ENCODE peak calls at places on chromosomes 3 and 15, in four cellular contexts. B, T, F and C are unnamed samples.

GRCh38 chr15:59918994-59919951 is 84.8 kb upstream of the FOXB1 start:
- DNase-seq in B (peak; percentile 57), T (no peak), F (no peak), C (no peak)

GRCh38 chr3:166013073-166013679 is 176.0 kb upstream of the BCHE start:
- DNase-seq in B (no peak), T (peak; percentile 8), F (no peak), C (peak; percentile 23)

GRCh38 chr3:44509393-44509921 is 32.0 kb upstream of the ZNF445 start:
- DNase-seq in B (no peak), T (peak; percentile 36), F (no peak), C (no peak)

GRCh38 chr3:149005424-149005823 is 14.1 kb downstream of the GYG1 start:
- DNase-seq in B (no peak), T (no peak), F (no peak), C (no peak)

GRCh38 chr15:86541540-86541939 is 461.9 kb downstream of the AGBL1 start:
- DNase-seq in B (no peak), T (no peak), F (no peak), C (no peak)

GRCh38 chr3:46710671-46711295 is 6.9 kb downstream of the PRSS50 start:
- DNase-seq in B (no peak), T (no peak), F (no peak), C (no peak)

GRCh38 chr15:22904736-22905135 is 66.3 kb downstream of the NIPA2 start:
- DNase-seq in B (no peak), T (no peak), F (no peak), C (no peak)

GRCh38 chr15:93274276-93274675 is 185.3 kb upstream of the RGMA start:
- DNase-seq in B (no peak), T (no peak), F (no peak), C (no peak)

GRCh38 chr3:77039606-77040553 is at the start of gene ROBO2:
- DNase-seq in B (no peak), T (peak; percentile 16), F (peak; percentile 82), C (no peak)

DNA sequence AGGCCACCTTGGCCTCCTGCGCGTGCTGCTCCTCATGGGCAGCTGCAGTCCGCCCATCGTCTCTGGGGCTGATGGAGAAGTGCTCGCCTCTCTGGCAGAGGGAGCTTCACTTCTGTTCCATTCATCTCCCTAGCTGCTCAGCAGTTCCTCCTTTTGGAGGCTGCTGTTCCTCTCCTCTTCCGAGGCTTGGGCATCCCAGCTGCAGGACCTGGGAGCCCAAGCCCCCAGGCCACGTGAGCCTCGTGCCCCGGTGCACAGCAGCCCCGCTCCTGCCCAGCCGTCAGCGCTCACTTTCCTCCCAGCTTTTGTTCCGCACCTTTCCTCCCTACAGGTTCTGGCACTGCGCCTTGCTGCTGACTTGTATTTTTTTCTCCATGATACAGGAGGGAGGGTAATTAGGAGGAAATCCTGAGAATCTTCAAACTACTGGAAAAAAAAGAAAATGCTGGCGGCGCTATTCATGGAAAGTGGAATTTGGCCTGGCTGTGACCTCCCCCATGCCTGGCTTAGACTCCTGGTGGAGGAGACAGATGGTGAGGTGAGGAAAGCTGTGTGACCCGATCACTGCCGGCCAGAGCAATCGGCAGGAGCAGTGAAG is 210.1 kb downstream of the CHST2 start:
- DNase-seq in B (no peak), T (no peak), F (no peak), C (no peak)
- TF ChIP-seq EGR1 in B (no peak), T (no peak), F (no peak), C (no peak)

GRCh38 chr15:90143176-90143655 is 40.9 kb upstream of the IDH2 start:
- DNase-seq in B (no peak), T (peak; percentile 97), F (peak; percentile 91), C (peak; percentile 57)
- TF ChIP-seq EGR1 in B (peak; percentile 59), T (peak; percentile 90), F (no peak), C (no peak)

GRCh38 chr15:55868707-55869106 is 124.7 kb downstream of the NEDD4 start:
- DNase-seq in B (no peak), T (no peak), F (no peak), C (no peak)
- TF ChIP-seq EGR1 in B (no peak), T (no peak), F (no peak), C (no peak)

GRCh38 chr15:58019503-58020376 is 45.8 kb downstream of the ALDH1A2 start:
- DNase-seq in B (no peak), T (no peak), F (no peak), C (no peak)
- TF ChIP-seq EGR1 in B (no peak), T (no peak), F (no peak), C (no peak)

GRCh38 chr15:83843511-83843910 is 189.6 kb downstream of the ADAMTSL3 start:
- DNase-seq in B (no peak), T (no peak), F (no peak), C (no peak)
- TF ChIP-seq EGR1 in B (no peak), T (no peak), F (no peak), C (no peak)

GRCh38 chr3:183098538-183099025 is 714 bp downstream of the MCCC1 start:
- DNase-seq in B (no peak), T (no peak), F (no peak), C (no peak)
- TF ChIP-seq EGR1 in B (no peak), T (no peak), F (no peak), C (no peak)

GRCh38 chr15:48391950-48392349 is 60.7 kb downstream of the DUT start:
- DNase-seq in B (no peak), T (no peak), F (no peak), C (no peak)
- TF ChIP-seq EGR1 in B (no peak), T (no peak), F (no peak), C (no peak)

DNA sequence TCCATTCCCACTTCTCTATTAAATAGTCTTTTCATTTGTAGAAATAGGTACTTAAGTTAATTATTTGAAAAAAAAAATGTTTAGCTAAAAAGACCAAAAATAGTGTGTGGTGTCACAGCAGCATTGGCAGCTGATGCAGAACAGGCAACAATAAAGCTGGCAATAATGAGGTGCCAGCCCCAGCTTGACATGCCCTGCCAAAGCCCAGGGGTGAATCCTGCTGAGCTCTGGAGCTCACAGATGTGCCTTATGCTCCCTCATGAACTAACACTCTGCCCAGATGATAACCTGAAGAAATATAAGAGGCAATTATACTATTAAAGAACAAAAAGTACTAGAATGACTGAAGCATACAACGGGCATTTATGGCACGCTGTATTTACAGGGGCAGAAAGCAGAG is 63.8 kb downstream of the IGSF11 start:
- DNase-seq in B (no peak), T (no peak), F (no peak), C (no peak)
- TF ChIP-seq EGR1 in B (no peak), T (no peak), F (no peak), C (no peak)

DNA sequence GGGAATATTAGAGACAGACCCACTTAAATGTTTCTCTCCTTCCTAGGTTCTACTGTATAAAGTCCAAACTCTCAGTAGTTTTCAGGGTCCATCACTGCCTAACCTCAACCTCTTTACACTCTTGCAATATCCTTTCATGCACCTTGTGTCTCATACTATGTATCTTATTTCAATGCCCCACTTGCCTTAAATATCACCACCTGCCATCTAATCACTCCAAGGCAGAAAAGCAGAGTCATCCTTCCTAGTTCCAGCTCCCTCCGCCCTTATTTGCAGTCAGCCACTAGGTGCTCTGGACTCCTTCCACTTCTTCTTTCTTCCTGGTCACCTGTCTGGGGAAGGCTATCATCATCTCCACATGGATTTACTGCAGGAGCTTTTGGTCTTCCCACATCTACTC is 322.0 kb downstream of the MFSD1 start:
- DNase-seq in B (no peak), T (no peak), F (no peak), C (no peak)
- TF ChIP-seq EGR1 in B (no peak), T (no peak), F (no peak), C (no peak)

GRCh38 chr3:173750591-173750990 is 353.0 kb downstream of the NLGN1 start:
- DNase-seq in B (no peak), T (no peak), F (no peak), C (no peak)

GRCh38 chr3:173747427-173747826 is 349.9 kb downstream of the NLGN1 start:
- DNase-seq in B (no peak), T (no peak), F (no peak), C (no peak)

GRCh38 chr3:173753593-173753992 is 356.0 kb downstream of the NLGN1 start:
- DNase-seq in B (no peak), T (no peak), F (no peak), C (no peak)

GRCh38 chr3:173748140-173748539 is 350.6 kb downstream of the NLGN1 start:
- DNase-seq in B (no peak), T (no peak), F (no peak), C (no peak)

DNA sequence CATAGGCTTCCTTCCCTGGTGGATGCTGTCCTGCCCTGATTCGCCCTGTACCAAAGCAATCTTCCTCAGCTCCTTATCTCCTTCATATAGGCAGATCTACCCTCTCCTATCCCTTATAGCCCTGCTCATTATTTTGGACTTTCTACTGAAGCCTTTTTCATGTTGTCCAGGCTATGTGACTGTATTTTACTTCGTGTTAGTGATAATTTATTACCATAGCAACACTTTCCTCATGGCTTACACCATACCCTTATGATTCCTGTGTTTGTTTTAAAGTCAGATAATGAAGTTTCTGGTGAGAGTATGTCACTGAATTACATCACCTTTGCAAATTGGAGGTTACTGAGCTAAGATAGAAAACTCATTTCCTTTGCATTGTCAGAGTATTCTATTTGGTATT is 352.6 kb downstream of the NLGN1 start:
- DNase-seq in B (no peak), T (no peak), F (no peak), C (no peak)
- TF ChIP-seq EGR1 in B (no peak), T (no peak), F (no peak), C (no peak)